ENCODE peak calls at places on chromosomes 5 and 9, in ten cellular contexts. T is NCI-H82; W is neural crest cell; N is spleen; U is amygdala; F is NCI-H2081; B is EH; S is AG10803; X is activated naive CD8-positive, alpha-beta T cell treated with anti-CD3 and anti-CD28 coated beads, Interleukin-2, amount 50 U/mL, for 24 hours; Y is anterior cingulate cortex. D is an unnamed sample.

GRCh38 chr5:150487199-150488061 is 20.5 kb upstream of the NDST1 start:
- DNase-seq in T (peak; percentile 64), W (no peak), N (peak; percentile 81), U (no peak), F (no peak), B (peak; percentile 57), S (peak; percentile 69), X (no peak), Y (peak; percentile 72), D (no peak)

GRCh38 chr5:157165261-157165660 is 803 bp downstream of the GARIN3 start:
- DNase-seq in T (no peak), W (no peak), N (no peak), U (no peak), F (no peak), B (no peak), S (no peak), X (no peak), Y (no peak), D (peak; percentile 30)

GRCh38 chr5:127254729-127255284 is 35.8 kb upstream of the MEGF10 start:
- DNase-seq in T (no peak), W (no peak), N (no peak), U (no peak), F (no peak), B (peak; percentile 46), S (peak; percentile 17), X (no peak), Y (no peak), D (no peak)

GRCh38 chr5:67350600-67351315 is 154.2 kb upstream of the CD180 start:
- DNase-seq in T (no peak), W (no peak), N (peak; percentile 74), U (no peak), F (peak; percentile 87), B (peak; percentile 48), S (peak; percentile 50), X (no peak), Y (no peak), D (no peak)

GRCh38 chr9:4796988-4797956 is 4.5 kb downstream of the RCL1 start:
- DNase-seq in T (peak; percentile 61), W (no peak), N (no peak), U (no peak), F (peak; percentile 57), B (peak; percentile 60), S (peak; percentile 41), X (no peak), Y (no peak), D (no peak)

GRCh38 chr5:178232920-178233429 is 373 bp upstream of the PHYKPL start:
- DNase-seq in T (no peak), W (no peak), N (no peak), U (no peak), F (no peak), B (no peak), S (no peak), X (no peak), Y (no peak), D (no peak)

GRCh38 chr9:87796232-87796631 is 70.3 kb downstream of the CTSL start:
- DNase-seq in T (no peak), W (no peak), N (no peak), U (no peak), F (no peak), B (no peak), S (no peak), X (no peak), Y (no peak), D (no peak)

GRCh38 chr5:35857004-35857345 is 284 bp downstream of the IL7R start:
- DNase-seq in T (no peak), W (no peak), N (no peak), U (no peak), F (no peak), B (peak; percentile 48), S (peak; percentile 45), X (no peak), Y (no peak), D (no peak)

GRCh38 chr5:132411382-132411925 is 41.9 kb downstream of the SLC22A5 start:
- DNase-seq in T (no peak), W (no peak), N (peak; percentile 82), U (no peak), F (peak; percentile 28), B (no peak), S (no peak), X (peak; percentile 43), Y (peak; percentile 40), D (peak; percentile 62)

GRCh38 chr5:93191016-93191415 is 390.0 kb downstream of the NR2F1-AS1 start:
- DNase-seq in T (no peak), W (no peak), N (no peak), U (no peak), F (no peak), B (no peak), S (no peak), X (no peak), Y (no peak), D (no peak)

GRCh38 chr5:113059232-113059805 is 82.7 kb downstream of the DCP2 start:
- DNase-seq in T (no peak), W (no peak), N (peak; percentile 64), U (no peak), F (peak; percentile 33), B (peak; percentile 30), S (peak; percentile 88), X (no peak), Y (no peak), D (no peak)

GRCh38 chr5:14156611-14157493 is 13.7 kb downstream of the TRIO start:
- DNase-seq in T (peak; percentile 26), W (no peak), N (no peak), U (no peak), F (peak; percentile 65), B (peak; percentile 98), S (peak; percentile 96), X (no peak), Y (no peak), D (no peak)

GRCh38 chr9:16276866-16277265 is 593.6 kb downstream of the BNC2 start:
- DNase-seq in T (no peak), W (no peak), N (no peak), U (no peak), F (no peak), B (no peak), S (no peak), X (no peak), Y (no peak), D (no peak)

GRCh38 chr9:93675336-93676150 is 99.2 kb downstream of the PHF2 start:
- DNase-seq in T (no peak), W (no peak), N (peak; percentile 71), U (no peak), F (no peak), B (no peak), S (no peak), X (no peak), Y (no peak), D (peak; percentile 36)

GRCh38 chr9:90899287-90899686 is 97.7 kb downstream of the SYK start:
- DNase-seq in T (no peak), W (no peak), N (no peak), U (no peak), F (no peak), B (no peak), S (no peak), X (no peak), Y (no peak), D (peak; percentile 11)

GRCh38 chr9:120486347-120486746 is 93.6 kb downstream of the CDK5RAP2 start:
- DNase-seq in T (no peak), W (no peak), N (no peak), U (no peak), F (peak; percentile 53), B (no peak), S (peak; percentile 83), X (no peak), Y (no peak), D (no peak)

GRCh38 chr5:61620660-61621650 is 288.9 kb downstream of the ZSWIM6 start:
- DNase-seq in T (no peak), W (no peak), N (no peak), U (peak; percentile 65), F (no peak), B (no peak), S (no peak), X (no peak), Y (peak; percentile 93), D (no peak)

GRCh38 chr5:1007681-1008450 is 736 bp upstream of the NKD2 start:
- DNase-seq in T (no peak), W (no peak), N (peak; percentile 74), U (no peak), F (no peak), B (no peak), S (no peak), X (no peak), Y (no peak), D (peak; percentile 39)

GRCh38 chr5:122901346-122901745 is 55.9 kb downstream of the SNX24 start:
- DNase-seq in T (no peak), W (no peak), N (no peak), U (no peak), F (no peak), B (no peak), S (no peak), X (no peak), Y (no peak), D (no peak)

GRCh38 chr5:54838843-54839242 is 146.6 kb downstream of the ESM1 start:
- DNase-seq in T (peak; percentile 58), W (no peak), N (no peak), U (no peak), F (no peak), B (no peak), S (no peak), X (no peak), Y (no peak), D (no peak)

GRCh38 chr5:152990217-152990616 is 500.3 kb upstream of the GRIA1 start:
- DNase-seq in T (no peak), W (no peak), N (no peak), U (no peak), F (no peak), B (no peak), S (no peak), X (no peak), Y (no peak), D (no peak)